ENCODE peak calls at places on chromosomes 13 and 19, in seven cellular contexts. B, S, M, V, A, W and C are unnamed samples. For H3K27me3, the result is how much of the 10 kb centered on the place peaks cover.

GRCh38 chr19:28883241-28883693 is 329.7 kb downstream of the UQCRFS1 start:
- DNase-seq in W (no peak), M (no peak), S (no peak), V (peak), A (no peak), B (peak), C (no peak)

GRCh38 chr13:30750036-30750435 is 14.7 kb downstream of the ALOX5AP start:
- DNase-seq in A (no peak), M (no peak), V (no peak), B (no peak), S (no peak), W (no peak), C (no peak)

GRCh38 chr13:77583551-77583950 is 48.0 kb downstream of the SCEL start:
- DNase-seq in S (no peak), M (no peak), B (no peak), V (no peak), A (no peak), W (no peak), C (no peak)

GRCh38 chr13:50244913-50245574 is 229.8 kb downstream of the KCNRG start:
- DNase-seq in W (peak), A (no peak), S (peak), M (peak), B (no peak), V (peak), C (no peak)

GRCh38 chr13:111913790-111914189 is 153.2 kb upstream of the SOX1 start:
- DNase-seq in S (no peak), M (no peak), W (no peak), B (no peak), A (no peak), V (no peak), C (no peak)

GRCh38 chr19:53730391-53730790 is 93.7 kb downstream of the NLRP12 start:
- DNase-seq in W (no peak), A (no peak), M (no peak), S (no peak), B (no peak), V (no peak), C (no peak)

GRCh38 chr19:22610121-22610520 is 24.0 kb upstream of the ZNF492 start:
- DNase-seq in V (no peak), M (no peak), A (no peak), B (no peak), W (no peak), S (no peak), C (no peak)

GRCh38 chr19:56537442-56537841 is 1.3 kb upstream of the ZFP28 start:
- DNase-seq in A (no peak), B (no peak), S (no peak), W (no peak), V (no peak), M (no peak), C (no peak)

GRCh38 chr13:35964764-35965163 is 166.4 kb downstream of the DCLK1 start:
- DNase-seq in W (no peak), B (no peak), S (no peak), M (no peak), V (peak), A (no peak), C (no peak)

GRCh38 chr19:44794610-44795009 is 14.3 kb upstream of the BCAM start:
- DNase-seq in W (no peak), B (no peak), S (no peak), A (no peak), M (no peak), V (no peak), C (no peak)

GRCh38 chr13:81738364-81738763 is 1397.4 kb upstream of the SPRY2 start:
- DNase-seq in A (no peak), S (no peak), V (no peak), B (no peak), W (no peak), M (no peak), C (no peak)

GRCh38 chr19:51127755-51128154 is 3.0 kb downstream of the SIGLEC9 start:
- DNase-seq in M (peak), V (peak), A (no peak), W (no peak), S (no peak), B (no peak), C (no peak)

GRCh38 chr19:5775668-5776309 is 8.8 kb downstream of the PRR22 start:
- DNase-seq in M (no peak), A (no peak), V (peak), S (no peak), B (no peak), W (no peak), C (no peak)

GRCh38 chr19:34482380-34483250 is 1.1 kb downstream of the WTIP start:
- DNase-seq in V (peak), W (no peak), A (no peak), B (peak), S (no peak), M (peak), C (no peak)

GRCh38 chr19:24086974-24087595 is at the start of gene ZNF254:
- DNase-seq in A (peak), V (peak), W (peak), B (peak), M (peak), S (peak), C (peak)

GRCh38 chr13:27022571-27023311 is 148.9 kb downstream of the USP12 start:
- DNase-seq in S (no peak), V (peak), B (no peak), A (no peak), W (no peak), M (peak), C (peak)

GRCh38 chr19:53389591-53390377 is 5.2 kb upstream of the ZNF765 start:
- DNase-seq in B (peak), M (peak), A (no peak), W (no peak), S (no peak), V (no peak), C (no peak)

GRCh38 chr19:48745208-48745995 is 1.3 kb downstream of the IZUMO1 start:
- DNase-seq in S (no peak), B (peak), A (peak), V (peak), M (peak), W (peak), C (peak)

GRCh38 chr19:10544242-10544752 is 593 bp downstream of the ATG4D start:
- DNase-seq in M (no peak), W (no peak), S (no peak), V (no peak), B (peak), A (no peak), C (peak)
- H3K27ac ChIP-seq in M (peak), W (peak), S (peak), V (peak), B (no peak), A (peak), C (peak)

GRCh38 chr19:47464619-47465018 is 7.1 kb downstream of the SLC8A2 start:
- DNase-seq in B (no peak), V (no peak), S (no peak), A (no peak), W (no peak), M (no peak), C (no peak)

GRCh38 chr19:47459477-47459876 is 12.2 kb downstream of the SLC8A2 start:
- DNase-seq in V (no peak), A (no peak), S (no peak), W (no peak), B (no peak), M (no peak), C (no peak)

GRCh38 chr19:47461876-47462275 is 9.8 kb downstream of the SLC8A2 start:
- DNase-seq in S (no peak), M (no peak), V (no peak), B (no peak), W (no peak), A (no peak), C (no peak)

GRCh38 chr19:47456721-47457478 is 14.8 kb downstream of the SLC8A2 start:
- DNase-seq in W (no peak), M (no peak), A (no peak), S (no peak), B (peak), V (no peak), C (no peak)

DNA sequence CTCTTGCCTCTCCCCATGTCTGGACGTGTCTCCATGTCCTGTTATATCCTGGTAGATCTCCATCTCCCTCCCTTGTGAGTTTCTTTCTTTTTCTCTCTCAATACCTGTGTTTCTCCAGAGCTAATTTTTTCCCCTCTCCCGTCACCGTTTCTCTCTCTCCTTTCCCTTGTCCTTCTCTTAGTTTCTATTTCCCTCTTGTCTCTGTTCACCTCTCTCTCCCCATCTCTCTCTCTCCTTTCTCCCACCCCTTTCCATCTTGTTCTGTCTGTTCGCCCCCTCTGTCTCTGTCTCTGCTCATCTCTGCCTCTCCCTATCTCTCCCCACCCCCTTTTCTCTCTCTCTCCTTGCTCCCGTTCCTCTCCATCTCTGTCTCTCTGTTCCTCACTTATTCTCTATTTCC is 13.0 kb downstream of the SLC8A2 start:
- DNase-seq in W (no peak), V (no peak), B (no peak), M (no peak), A (no peak), S (no peak), C (no peak)
- H3K27me3 ChIP-seq in W (under half), V (half or more), B (under half), M (under half), A (under half), S (under half), C (under half)

GRCh38 chr13:94303644-94304174 is 175.8 kb downstream of the DCT start:
- DNase-seq in B (peak), M (no peak), W (no peak), S (no peak), A (no peak), V (no peak), C (no peak)
- H3K27ac ChIP-seq in B (no peak), M (no peak), W (no peak), S (no peak), A (no peak), V (no peak), C (no peak)

DNA sequence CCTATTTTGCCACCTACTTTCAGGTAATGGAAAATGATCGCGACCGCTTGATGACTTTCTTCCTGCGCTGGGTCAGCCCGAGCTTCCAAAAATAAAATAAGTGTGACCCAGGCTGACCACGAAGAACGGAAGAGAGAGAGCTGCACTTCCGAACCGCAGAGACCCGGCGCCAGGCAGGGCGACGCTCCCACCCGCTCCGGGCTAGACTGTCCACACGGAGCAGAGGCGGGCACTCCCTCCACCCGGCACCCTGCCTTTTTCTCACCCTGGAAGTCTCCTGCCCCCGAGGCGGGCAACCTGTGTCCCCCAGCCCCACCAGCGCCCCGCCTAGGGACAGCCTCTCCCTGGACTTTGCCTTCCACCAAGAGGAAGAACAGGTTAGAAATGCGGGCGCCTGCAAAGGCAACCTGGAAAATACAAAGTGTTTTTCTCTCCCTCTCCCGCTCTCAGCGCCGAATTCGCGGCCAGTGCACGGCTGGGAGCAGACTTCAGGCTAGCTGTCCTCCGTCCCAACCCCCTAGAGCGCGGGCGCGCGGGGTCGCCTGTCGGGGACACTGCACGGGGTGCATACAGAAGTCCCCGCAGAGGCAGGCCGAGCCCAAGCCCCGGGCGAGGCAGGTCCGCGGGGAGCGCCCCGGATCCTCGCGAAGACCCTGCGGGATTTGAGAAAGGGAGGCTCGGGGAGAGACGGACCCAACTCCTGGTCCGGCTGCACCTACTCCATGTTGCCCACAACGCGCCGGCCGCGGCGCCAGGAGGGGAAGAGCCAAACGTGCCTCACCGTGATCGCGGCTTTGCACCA is 884 bp downstream of the SPRY2 start:
- DNase-seq in B (peak), M (peak), A (peak), W (peak), V (peak), S (no peak), C (peak)
- H3K27me3 ChIP-seq in B (under half), M (under half), A (under half), W (under half), V (under half), S (under half), C (under half)

DNA sequence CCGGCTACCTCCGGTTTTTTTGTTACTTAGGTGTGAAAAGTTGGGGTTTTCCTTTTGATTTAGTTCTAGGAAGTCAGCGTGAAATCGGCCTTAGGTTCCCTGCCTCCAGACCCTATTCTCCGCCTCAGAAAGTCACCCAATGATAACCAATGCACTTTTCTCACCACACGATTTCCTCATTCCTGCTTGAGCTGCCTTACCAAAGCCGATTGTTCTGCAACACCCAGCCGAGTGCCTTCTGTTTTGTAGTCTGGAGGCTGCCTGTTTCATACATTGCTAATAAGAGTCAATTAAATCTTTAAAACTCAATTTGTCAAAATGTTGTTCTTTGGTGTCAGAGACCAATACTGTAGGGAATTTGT is 39.7 kb downstream of the GJA3 start:
- DNase-seq in S (no peak), M (no peak), B (no peak), A (no peak), W (no peak), V (no peak), C (no peak)
- H3K27ac ChIP-seq in S (no peak), M (no peak), B (no peak), A (no peak), W (no peak), V (no peak), C (peak)

DNA sequence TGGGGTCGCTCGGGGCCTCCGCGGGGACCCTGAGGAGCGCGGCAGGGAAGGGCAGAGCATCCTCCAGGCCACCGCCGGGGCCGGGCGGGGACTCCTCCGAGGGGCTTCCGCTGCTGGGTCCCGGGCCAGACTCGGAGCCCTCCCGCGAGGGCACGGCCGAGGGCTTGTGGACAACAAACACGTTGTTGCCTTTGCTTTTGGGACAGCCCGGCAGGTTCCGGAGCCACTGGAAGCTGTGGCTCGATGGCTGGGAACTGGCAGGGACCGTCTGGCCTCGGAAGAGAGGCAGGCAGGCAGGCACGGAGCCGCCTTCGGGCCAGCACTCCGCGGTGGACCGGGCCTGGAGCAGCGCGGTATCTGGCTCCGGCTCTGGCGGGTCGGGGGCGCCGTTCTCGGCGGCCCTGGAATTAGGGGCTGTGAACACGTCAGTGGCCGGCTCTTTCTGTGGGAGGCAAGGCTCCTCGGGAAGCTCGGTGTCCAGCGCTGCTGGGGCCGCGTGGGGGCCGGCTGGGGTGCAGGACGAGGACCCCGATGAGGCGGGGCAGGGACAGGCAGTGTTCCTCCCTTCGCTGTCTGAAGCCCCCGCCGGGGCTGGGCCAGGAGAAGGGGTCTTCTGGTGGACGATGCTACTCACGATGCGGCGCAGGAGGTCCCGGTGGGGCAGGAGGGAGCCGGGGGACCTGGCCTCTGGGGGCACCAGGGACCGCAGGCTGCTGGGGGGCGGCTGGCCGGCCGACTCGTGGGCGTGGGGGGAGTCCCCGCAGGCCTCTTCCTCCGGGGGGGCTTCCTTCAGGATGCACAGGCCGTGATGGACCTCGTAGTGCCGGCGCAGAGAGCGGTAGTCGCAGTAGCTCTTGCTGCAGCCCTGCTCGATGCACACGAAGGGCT is 27.6 kb downstream of the ZNF541 start:
- DNase-seq in B (peak), V (no peak), A (no peak), W (no peak), S (no peak), M (no peak), C (peak)
- H3K27me3 ChIP-seq in B (under half), V (under half), A (under half), W (under half), S (under half), M (under half), C (under half)

GRCh38 chr19:39841041-39841440 is 5.1 kb downstream of the FBL start:
- DNase-seq in M (no peak), S (no peak), A (no peak), B (no peak), W (no peak), V (no peak), C (no peak)
- H3K27ac ChIP-seq in M (no peak), S (no peak), A (no peak), B (no peak), W (no peak), V (no peak), C (no peak)

DNA sequence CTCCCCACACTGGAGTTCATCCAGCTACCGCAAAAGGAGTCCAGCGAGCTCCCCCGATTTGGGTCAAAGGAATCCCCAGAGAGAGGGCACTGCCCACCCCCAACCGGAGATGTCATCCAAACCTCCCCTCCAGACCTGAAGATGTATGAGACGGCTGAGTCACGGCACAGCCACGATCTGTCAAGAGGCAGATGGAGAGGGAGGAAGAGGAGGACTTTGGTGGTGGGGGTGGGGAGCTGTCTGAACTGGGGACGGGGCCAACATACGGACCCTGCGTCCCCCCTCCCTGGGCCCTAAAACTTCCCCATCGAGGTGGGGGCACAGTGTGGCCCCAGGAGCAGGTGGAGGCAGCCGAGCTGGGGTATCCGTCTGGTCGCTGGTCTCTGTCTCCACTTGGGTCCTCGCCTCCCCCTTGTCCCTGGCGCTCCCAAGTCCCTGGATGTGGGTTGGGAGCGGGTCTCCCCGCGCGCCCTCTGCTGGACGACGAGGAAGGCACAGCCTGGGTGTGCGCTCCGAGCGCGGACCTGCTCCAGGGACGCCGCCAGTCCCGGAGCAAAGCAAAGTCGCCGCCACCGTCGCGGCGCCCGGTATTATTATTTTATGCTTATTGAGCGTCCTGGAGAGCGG is 3.8 kb downstream of the PDE4A start:
- DNase-seq in S (no peak), A (peak), B (peak), M (peak), W (peak), V (peak), C (peak)
- H3K27me3 ChIP-seq in S (under half), A (under half), B (half or more), M (under half), W (under half), V (under half), C (under half)

DNA sequence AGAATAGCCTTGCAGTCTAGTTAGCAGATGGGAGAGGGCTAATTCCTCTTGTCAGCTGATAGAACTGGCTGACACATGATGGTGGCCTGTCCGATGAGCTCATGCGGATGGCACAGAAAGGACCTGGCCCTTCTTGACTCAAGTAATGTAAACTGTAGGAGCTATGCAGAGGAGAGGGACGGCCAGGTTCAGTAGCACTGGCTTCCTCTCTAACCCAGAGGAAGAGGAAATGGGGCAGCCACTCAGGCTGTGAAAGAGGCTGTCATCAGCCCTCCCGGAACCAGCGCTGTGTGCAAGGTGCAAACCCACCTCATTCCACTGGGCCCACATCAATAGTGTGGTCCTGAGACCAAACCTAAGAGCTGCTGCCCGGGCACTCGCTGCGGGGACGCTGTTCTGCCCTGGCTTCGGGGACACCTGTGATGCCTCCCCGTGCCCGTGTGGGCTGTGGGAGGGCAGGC is 30.7 kb upstream of the USE1 start:
- DNase-seq in S (no peak), V (peak), M (no peak), A (no peak), W (peak), B (no peak), C (no peak)
- H3K27ac ChIP-seq in S (peak), V (no peak), M (no peak), A (no peak), W (peak), B (no peak), C (no peak)